ENCODE peak calls at places on chromosomes 11 and 22, in nine cellular contexts. One of them, this sample, is unnamed.

GRCh38 chr11:36139767-36140166 is 149.5 kb downstream of the COMMD9 start:
- DNase-seq in ovary: no peak
- DNase-seq in bronchial epithelial cell: peak
- DNase-seq in heart left ventricle: no peak
- DNase-seq in HFF-Myc: no peak
- DNase-seq in kidney epithelial cell: no peak
- DNase-seq in choroid plexus epithelial cell: no peak
- DNase-seq in upper lobe of right lung: no peak
- DNase-seq in body of pancreas: no peak
- DNase-seq in this sample: no peak

GRCh38 chr22:49331223-49331815 is 496.4 kb downstream of the BRD1 start:
- DNase-seq in ovary: no peak
- DNase-seq in bronchial epithelial cell: no peak
- DNase-seq in heart left ventricle: no peak
- DNase-seq in HFF-Myc: no peak
- DNase-seq in kidney epithelial cell: no peak
- DNase-seq in choroid plexus epithelial cell: no peak
- DNase-seq in upper lobe of right lung: peak
- DNase-seq in body of pancreas: no peak
- DNase-seq in this sample: no peak

GRCh38 chr11:57776101-57776511 is 14.5 kb downstream of the CTNND1 start:
- DNase-seq in ovary: no peak
- DNase-seq in bronchial epithelial cell: no peak
- DNase-seq in heart left ventricle: peak
- DNase-seq in HFF-Myc: no peak
- DNase-seq in kidney epithelial cell: no peak
- DNase-seq in choroid plexus epithelial cell: peak
- DNase-seq in upper lobe of right lung: no peak
- DNase-seq in body of pancreas: no peak
- DNase-seq in this sample: peak

GRCh38 chr11:45036010-45036409 is 85.3 kb upstream of the TP53I11 start:
- DNase-seq in ovary: no peak
- DNase-seq in bronchial epithelial cell: no peak
- DNase-seq in heart left ventricle: no peak
- DNase-seq in HFF-Myc: no peak
- DNase-seq in kidney epithelial cell: no peak
- DNase-seq in choroid plexus epithelial cell: no peak
- DNase-seq in upper lobe of right lung: no peak
- DNase-seq in body of pancreas: no peak
- DNase-seq in this sample: no peak

GRCh38 chr11:10899542-10899830 is 41.6 kb upstream of the ZBED5 start:
- DNase-seq in ovary: peak
- DNase-seq in bronchial epithelial cell: peak
- DNase-seq in heart left ventricle: peak
- DNase-seq in HFF-Myc: no peak
- DNase-seq in kidney epithelial cell: no peak
- DNase-seq in choroid plexus epithelial cell: no peak
- DNase-seq in upper lobe of right lung: peak
- DNase-seq in body of pancreas: no peak
- DNase-seq in this sample: no peak

GRCh38 chr11:65107751-65108468 is 3.8 kb upstream of the TM7SF2 start:
- DNase-seq in ovary: no peak
- DNase-seq in bronchial epithelial cell: no peak
- DNase-seq in heart left ventricle: no peak
- DNase-seq in HFF-Myc: no peak
- DNase-seq in kidney epithelial cell: no peak
- DNase-seq in choroid plexus epithelial cell: no peak
- DNase-seq in upper lobe of right lung: no peak
- DNase-seq in body of pancreas: no peak
- DNase-seq in this sample: no peak

GRCh38 chr11:29183301-29183700 is 833.5 kb downstream of the KCNA4 start:
- DNase-seq in ovary: no peak
- DNase-seq in bronchial epithelial cell: no peak
- DNase-seq in heart left ventricle: no peak
- DNase-seq in HFF-Myc: no peak
- DNase-seq in kidney epithelial cell: no peak
- DNase-seq in choroid plexus epithelial cell: peak
- DNase-seq in upper lobe of right lung: no peak
- DNase-seq in body of pancreas: no peak
- DNase-seq in this sample: no peak

GRCh38 chr11:123235117-123235686 is 40.2 kb upstream of the CLMP start:
- DNase-seq in ovary: peak
- DNase-seq in bronchial epithelial cell: no peak
- DNase-seq in heart left ventricle: peak
- DNase-seq in HFF-Myc: no peak
- DNase-seq in kidney epithelial cell: no peak
- DNase-seq in choroid plexus epithelial cell: peak
- DNase-seq in upper lobe of right lung: no peak
- DNase-seq in body of pancreas: peak
- DNase-seq in this sample: no peak

GRCh38 chr11:85827768-85828639 is 17.1 kb upstream of the SYTL2 start:
- DNase-seq in ovary: no peak
- DNase-seq in bronchial epithelial cell: peak
- DNase-seq in heart left ventricle: no peak
- DNase-seq in HFF-Myc: peak
- DNase-seq in kidney epithelial cell: peak
- DNase-seq in choroid plexus epithelial cell: peak
- DNase-seq in upper lobe of right lung: no peak
- DNase-seq in body of pancreas: no peak
- DNase-seq in this sample: peak

GRCh38 chr22:29998627-29999026 is 81.6 kb upstream of the HORMAD2 start:
- DNase-seq in ovary: no peak
- DNase-seq in bronchial epithelial cell: no peak
- DNase-seq in heart left ventricle: no peak
- DNase-seq in HFF-Myc: no peak
- DNase-seq in kidney epithelial cell: no peak
- DNase-seq in choroid plexus epithelial cell: peak
- DNase-seq in upper lobe of right lung: no peak
- DNase-seq in body of pancreas: no peak
- DNase-seq in this sample: no peak

GRCh38 chr11:112805658-112806057 is 155.6 kb upstream of the NCAM1 start:
- DNase-seq in ovary: no peak
- DNase-seq in bronchial epithelial cell: peak
- DNase-seq in heart left ventricle: no peak
- DNase-seq in HFF-Myc: no peak
- DNase-seq in kidney epithelial cell: no peak
- DNase-seq in choroid plexus epithelial cell: no peak
- DNase-seq in upper lobe of right lung: no peak
- DNase-seq in body of pancreas: no peak
- DNase-seq in this sample: no peak

GRCh38 chr22:25235547-25236290 is 16.3 kb downstream of the CRYBB2 start:
- DNase-seq in ovary: peak
- DNase-seq in bronchial epithelial cell: peak
- DNase-seq in heart left ventricle: peak
- DNase-seq in HFF-Myc: peak
- DNase-seq in kidney epithelial cell: peak
- DNase-seq in choroid plexus epithelial cell: peak
- DNase-seq in upper lobe of right lung: peak
- DNase-seq in body of pancreas: peak
- DNase-seq in this sample: peak

GRCh38 chr11:122107045-122107444 is 9.0 kb downstream of the BLID start:
- DNase-seq in ovary: no peak
- DNase-seq in bronchial epithelial cell: no peak
- DNase-seq in heart left ventricle: no peak
- DNase-seq in HFF-Myc: no peak
- DNase-seq in kidney epithelial cell: no peak
- DNase-seq in choroid plexus epithelial cell: no peak
- DNase-seq in upper lobe of right lung: no peak
- DNase-seq in body of pancreas: no peak
- DNase-seq in this sample: no peak

GRCh38 chr11:125593113-125593761 is 585 bp downstream of the STT3A start:
- DNase-seq in ovary: no peak
- DNase-seq in bronchial epithelial cell: peak
- DNase-seq in heart left ventricle: no peak
- DNase-seq in HFF-Myc: no peak
- DNase-seq in kidney epithelial cell: no peak
- DNase-seq in choroid plexus epithelial cell: peak
- DNase-seq in upper lobe of right lung: no peak
- DNase-seq in body of pancreas: peak
- DNase-seq in this sample: peak

GRCh38 chr22:27489265-27489675 is 312.3 kb downstream of the MN1 start:
- DNase-seq in ovary: no peak
- DNase-seq in bronchial epithelial cell: peak
- DNase-seq in heart left ventricle: no peak
- DNase-seq in HFF-Myc: no peak
- DNase-seq in kidney epithelial cell: no peak
- DNase-seq in choroid plexus epithelial cell: peak
- DNase-seq in upper lobe of right lung: no peak
- DNase-seq in body of pancreas: peak
- DNase-seq in this sample: peak

GRCh38 chr11:87083029-87083428 is 45.3 kb downstream of the TMEM135 start:
- DNase-seq in ovary: no peak
- DNase-seq in bronchial epithelial cell: no peak
- DNase-seq in heart left ventricle: no peak
- DNase-seq in HFF-Myc: no peak
- DNase-seq in kidney epithelial cell: no peak
- DNase-seq in choroid plexus epithelial cell: peak
- DNase-seq in upper lobe of right lung: no peak
- DNase-seq in body of pancreas: no peak
- DNase-seq in this sample: no peak

GRCh38 chr11:62774407-62774806 is 3.2 kb downstream of the TAF6L start:
- DNase-seq in ovary: no peak
- DNase-seq in bronchial epithelial cell: no peak
- DNase-seq in heart left ventricle: no peak
- DNase-seq in HFF-Myc: no peak
- DNase-seq in kidney epithelial cell: no peak
- DNase-seq in choroid plexus epithelial cell: no peak
- DNase-seq in upper lobe of right lung: no peak
- DNase-seq in body of pancreas: no peak
- DNase-seq in this sample: no peak

GRCh38 chr11:62775646-62776045 is 4.5 kb downstream of the TAF6L start:
- DNase-seq in ovary: no peak
- DNase-seq in bronchial epithelial cell: no peak
- DNase-seq in heart left ventricle: no peak
- DNase-seq in HFF-Myc: no peak
- DNase-seq in kidney epithelial cell: no peak
- DNase-seq in choroid plexus epithelial cell: no peak
- DNase-seq in upper lobe of right lung: no peak
- DNase-seq in body of pancreas: no peak
- DNase-seq in this sample: no peak

GRCh38 chr11:62771144-62772021 is at the start of gene TAF6L:
- DNase-seq in ovary: peak
- DNase-seq in bronchial epithelial cell: peak
- DNase-seq in heart left ventricle: peak
- DNase-seq in HFF-Myc: peak
- DNase-seq in kidney epithelial cell: peak
- DNase-seq in choroid plexus epithelial cell: peak
- DNase-seq in upper lobe of right lung: peak
- DNase-seq in body of pancreas: peak
- DNase-seq in this sample: peak

GRCh38 chr11:62770778-62771143 is 435 bp upstream of the TAF6L start:
- DNase-seq in ovary: peak
- DNase-seq in bronchial epithelial cell: no peak
- DNase-seq in heart left ventricle: peak
- DNase-seq in HFF-Myc: no peak
- DNase-seq in kidney epithelial cell: no peak
- DNase-seq in choroid plexus epithelial cell: peak
- DNase-seq in upper lobe of right lung: no peak
- DNase-seq in body of pancreas: peak
- DNase-seq in this sample: no peak
- H3K4me3 ChIP-seq in ovary: peak
- H3K4me3 ChIP-seq in bronchial epithelial cell: peak
- H3K4me3 ChIP-seq in heart left ventricle: peak
- H3K4me3 ChIP-seq in HFF-Myc: peak
- H3K4me3 ChIP-seq in kidney epithelial cell: peak
- H3K4me3 ChIP-seq in choroid plexus epithelial cell: peak
- H3K4me3 ChIP-seq in upper lobe of right lung: peak
- H3K4me3 ChIP-seq in body of pancreas: no peak
- H3K4me3 ChIP-seq in this sample: peak

DNA sequence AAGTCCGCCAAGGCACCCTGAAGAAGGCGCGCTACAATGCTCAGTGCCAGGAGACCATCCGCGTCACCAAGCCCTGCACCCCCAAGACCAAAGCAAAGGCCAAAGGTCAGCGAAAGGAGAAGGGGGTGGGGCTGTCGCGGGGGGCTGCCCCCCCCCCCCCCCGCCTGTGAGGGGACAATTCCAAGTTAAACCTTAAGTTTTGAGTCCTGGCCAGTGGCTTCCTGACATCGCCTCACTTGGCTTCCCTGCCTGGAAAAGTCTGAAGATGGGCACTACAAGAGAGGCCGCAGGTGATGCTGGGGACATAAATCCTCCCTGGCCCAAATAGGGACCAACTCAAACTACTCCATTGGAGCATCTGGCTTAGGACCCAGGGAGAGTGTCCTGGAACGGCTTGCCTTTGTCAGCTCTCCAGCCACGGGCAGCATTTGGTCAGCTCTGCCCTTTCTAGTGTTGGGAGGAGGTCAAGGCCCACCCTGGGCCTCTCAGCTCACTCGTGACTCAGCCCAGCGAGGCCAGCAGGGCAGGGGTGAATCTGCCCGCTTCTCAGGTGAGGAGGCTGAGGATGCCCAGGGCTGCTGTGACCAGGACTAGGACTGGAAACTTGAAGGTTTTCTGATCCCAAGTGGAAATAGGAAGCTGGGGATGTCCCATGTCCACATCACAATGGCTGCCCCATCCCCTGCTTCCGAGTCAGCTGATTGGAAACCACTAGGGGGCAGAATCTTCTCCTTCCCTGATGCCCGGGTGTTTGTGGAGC is 1.4 kb downstream of the MDK start:
- DNase-seq in ovary: no peak
- DNase-seq in bronchial epithelial cell: no peak
- DNase-seq in heart left ventricle: no peak
- DNase-seq in HFF-Myc: no peak
- DNase-seq in kidney epithelial cell: no peak
- DNase-seq in choroid plexus epithelial cell: peak
- DNase-seq in upper lobe of right lung: no peak
- DNase-seq in body of pancreas: peak
- DNase-seq in this sample: no peak
- TF ChIP-seq CTCF in ovary: peak
- TF ChIP-seq CTCF in bronchial epithelial cell: peak
- TF ChIP-seq CTCF in heart left ventricle: peak
- TF ChIP-seq CTCF in HFF-Myc: peak
- TF ChIP-seq CTCF in kidney epithelial cell: peak
- TF ChIP-seq CTCF in choroid plexus epithelial cell: peak
- TF ChIP-seq CTCF in upper lobe of right lung: peak
- TF ChIP-seq CTCF in body of pancreas: peak
- TF ChIP-seq CTCF in this sample: peak

DNA sequence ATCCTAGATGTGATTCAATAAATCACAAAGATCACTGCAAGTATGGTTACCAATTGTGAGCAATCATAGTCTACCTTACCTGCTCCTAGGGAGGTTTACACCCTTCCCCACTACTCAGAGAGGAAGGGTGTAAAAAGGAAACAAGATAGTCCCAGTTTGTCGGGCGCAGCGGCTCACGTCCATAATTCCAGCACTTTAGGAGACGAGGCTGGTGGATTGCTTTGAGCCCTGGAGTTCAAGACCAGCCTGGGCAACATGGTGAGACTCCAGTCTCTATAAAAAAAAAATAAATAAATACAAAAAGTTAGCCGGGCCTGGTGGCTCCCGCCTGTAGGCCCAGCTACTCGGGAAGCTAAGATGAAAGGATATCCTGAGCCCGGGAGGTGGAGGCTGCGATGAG is 962 bp upstream of the AMBRA1 start:
- DNase-seq in ovary: no peak
- DNase-seq in bronchial epithelial cell: no peak
- DNase-seq in heart left ventricle: no peak
- DNase-seq in HFF-Myc: no peak
- DNase-seq in kidney epithelial cell: no peak
- DNase-seq in choroid plexus epithelial cell: no peak
- DNase-seq in upper lobe of right lung: no peak
- DNase-seq in body of pancreas: no peak
- DNase-seq in this sample: no peak
- H3K4me3 ChIP-seq in ovary: no peak
- H3K4me3 ChIP-seq in bronchial epithelial cell: no peak
- H3K4me3 ChIP-seq in heart left ventricle: no peak
- H3K4me3 ChIP-seq in HFF-Myc: no peak
- H3K4me3 ChIP-seq in kidney epithelial cell: no peak
- H3K4me3 ChIP-seq in choroid plexus epithelial cell: no peak
- H3K4me3 ChIP-seq in upper lobe of right lung: no peak
- H3K4me3 ChIP-seq in body of pancreas: no peak
- H3K4me3 ChIP-seq in this sample: no peak

GRCh38 chr11:17532814-17533213 is 11.4 kb downstream of the USH1C start:
- DNase-seq in ovary: no peak
- DNase-seq in bronchial epithelial cell: no peak
- DNase-seq in heart left ventricle: no peak
- DNase-seq in HFF-Myc: no peak
- DNase-seq in kidney epithelial cell: no peak
- DNase-seq in choroid plexus epithelial cell: no peak
- DNase-seq in upper lobe of right lung: no peak
- DNase-seq in body of pancreas: no peak
- DNase-seq in this sample: no peak
- TF ChIP-seq CTCF in ovary: no peak
- TF ChIP-seq CTCF in bronchial epithelial cell: no peak
- TF ChIP-seq CTCF in heart left ventricle: no peak
- TF ChIP-seq CTCF in HFF-Myc: no peak
- TF ChIP-seq CTCF in kidney epithelial cell: no peak
- TF ChIP-seq CTCF in choroid plexus epithelial cell: no peak
- TF ChIP-seq CTCF in upper lobe of right lung: no peak
- TF ChIP-seq CTCF in body of pancreas: no peak
- TF ChIP-seq CTCF in this sample: no peak

This sample was measured in astrocyte of the spinal cord.